ENCODE peak calls at places on chromosome 11, in five cellular contexts. E, C, G, I and M are unnamed samples.

GRCh38 chr11:77602385-77603105 is 12.8 kb downstream of the AQP11 start:
- DNase-seq in E (no peak), C (peak), G (peak), I (no peak), M (no peak)

GRCh38 chr11:57638005-57638760 is 11.5 kb downstream of the YPEL4 start:
- DNase-seq in E (peak), C (peak), G (peak), I (peak), M (peak)

GRCh38 chr11:17598700-17599459 is 51.8 kb downstream of the OTOG start:
- DNase-seq in E (peak), C (peak), G (peak), I (peak), M (peak)

GRCh38 chr11:111298466-111299110 is at the start of gene POU2AF3:
- DNase-seq in E (no peak), C (no peak), G (no peak), I (no peak), M (no peak)

GRCh38 chr11:27995082-27995481 is 112.9 kb downstream of the KIF18A start:
- DNase-seq in E (no peak), C (no peak), G (no peak), I (no peak), M (no peak)

GRCh38 chr11:60175860-60176275 is 7.0 kb downstream of the MS4A6A start:
- DNase-seq in E (no peak), C (no peak), G (no peak), I (no peak), M (no peak)

GRCh38 chr11:99519095-99519494 is 498.3 kb downstream of the CNTN5 start:
- DNase-seq in E (no peak), C (no peak), G (no peak), I (no peak), M (no peak)

GRCh38 chr11:111602865-111603632 is 800 bp downstream of the SIK2 start:
- DNase-seq in E (peak), C (no peak), G (peak), I (no peak), M (no peak)

GRCh38 chr11:111635706-111636045 is 33.4 kb downstream of the SIK2 start:
- DNase-seq in E (peak), C (no peak), G (no peak), I (no peak), M (peak)

GRCh38 chr11:72759468-72759867 is 7.3 kb upstream of the ARAP1 start:
- DNase-seq in E (no peak), C (no peak), G (no peak), I (no peak), M (no peak)

GRCh38 chr11:113971506-113972195 is 3.3 kb upstream of the HTR3A start:
- DNase-seq in E (no peak), C (no peak), G (no peak), I (no peak), M (no peak)

GRCh38 chr11:122076721-122077120 is 39.3 kb downstream of the BLID start:
- DNase-seq in E (no peak), C (no peak), G (no peak), I (no peak), M (peak)

GRCh38 chr11:122074022-122074421 is 42.0 kb downstream of the BLID start:
- DNase-seq in E (no peak), C (no peak), G (no peak), I (no peak), M (no peak)

GRCh38 chr11:122071680-122072321 is 44.2 kb downstream of the BLID start:
- DNase-seq in E (no peak), C (no peak), G (no peak), I (no peak), M (no peak)

GRCh38 chr11:122077459-122077858 is 38.6 kb downstream of the BLID start:
- DNase-seq in E (no peak), C (no peak), G (no peak), I (no peak), M (no peak)

GRCh38 chr11:122075016-122075415 is 41.0 kb downstream of the BLID start:
- DNase-seq in E (no peak), C (no peak), G (no peak), I (no peak), M (no peak)
- H3K27ac ChIP-seq in E (no peak), C (no peak), G (no peak), I (no peak), M (no peak)

GRCh38 chr11:92954003-92954402 is 15.4 kb upstream of the MTNR1B start:
- DNase-seq in E (no peak), C (no peak), G (no peak), I (no peak), M (no peak)
- H3K27ac ChIP-seq in E (no peak), C (no peak), G (no peak), I (no peak), M (no peak)

GRCh38 chr11:44437122-44437521 is 127.2 kb upstream of the ALX4 start:
- DNase-seq in E (no peak), C (no peak), G (no peak), I (no peak), M (no peak)
- H3K27ac ChIP-seq in E (no peak), C (no peak), G (no peak), I (no peak), M (no peak)

DNA sequence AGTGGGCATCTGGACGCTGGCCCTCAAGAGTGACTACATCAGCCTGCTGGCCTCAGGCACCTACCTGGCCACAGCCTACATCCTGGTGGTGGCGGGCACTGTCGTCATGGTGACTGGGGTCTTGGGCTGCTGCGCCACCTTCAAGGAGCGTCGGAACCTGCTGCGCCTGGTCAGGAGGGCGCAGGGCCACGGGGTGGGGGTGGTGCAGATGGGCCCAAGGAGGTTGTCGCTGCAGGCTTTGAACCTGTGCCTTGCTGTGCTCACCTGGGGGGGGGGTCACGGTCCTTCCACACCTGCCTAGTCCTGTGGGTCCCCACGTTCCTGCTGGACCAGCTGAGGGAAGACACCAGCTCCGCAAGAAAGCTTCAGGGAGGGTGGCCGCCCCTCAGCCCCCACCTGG is 3.5 kb downstream of the CD151 start:
- DNase-seq in E (no peak), C (no peak), G (no peak), I (no peak), M (no peak)
- H3K27ac ChIP-seq in E (no peak), C (peak), G (no peak), I (no peak), M (no peak)

DNA sequence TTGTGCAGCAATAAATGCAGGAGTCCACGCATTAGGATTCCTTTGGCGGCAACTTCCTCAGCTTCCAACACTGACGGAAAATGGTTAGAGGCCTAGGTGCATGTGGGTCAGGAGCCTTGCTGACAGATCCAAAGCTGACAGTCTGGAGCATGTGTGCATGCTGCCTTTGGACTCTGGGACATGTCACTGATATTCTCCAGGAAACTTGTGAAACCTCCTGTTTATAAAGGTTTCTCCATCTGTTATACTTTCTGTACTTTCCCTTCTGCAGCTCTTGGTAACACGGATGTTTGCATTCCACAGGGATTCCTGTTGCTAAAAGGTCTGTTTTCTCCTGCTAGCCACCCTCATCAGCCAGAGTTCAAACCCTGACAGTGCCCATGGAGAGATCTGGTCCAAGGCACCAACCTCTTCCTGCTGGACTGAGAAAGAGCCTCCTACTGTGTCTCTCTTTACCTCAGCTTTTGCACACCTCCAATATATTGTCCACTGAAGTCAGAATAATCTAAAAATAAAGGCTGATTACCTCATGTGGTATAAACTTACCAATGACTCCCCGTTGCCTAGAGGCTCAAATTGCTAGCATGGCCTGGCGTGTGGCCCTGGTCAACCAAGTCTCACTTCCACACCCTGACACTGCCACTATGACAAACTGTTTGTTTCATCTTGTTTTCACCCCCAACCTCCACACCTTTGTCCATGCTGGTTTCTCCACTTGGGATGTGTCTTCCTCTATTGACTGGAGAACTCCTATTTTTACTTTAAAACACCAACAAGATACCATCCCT is 31.1 kb upstream of the LYVE1 start:
- DNase-seq in E (no peak), C (no peak), G (peak), I (no peak), M (no peak)
- H3K27ac ChIP-seq in E (no peak), C (no peak), G (peak), I (no peak), M (peak)

DNA sequence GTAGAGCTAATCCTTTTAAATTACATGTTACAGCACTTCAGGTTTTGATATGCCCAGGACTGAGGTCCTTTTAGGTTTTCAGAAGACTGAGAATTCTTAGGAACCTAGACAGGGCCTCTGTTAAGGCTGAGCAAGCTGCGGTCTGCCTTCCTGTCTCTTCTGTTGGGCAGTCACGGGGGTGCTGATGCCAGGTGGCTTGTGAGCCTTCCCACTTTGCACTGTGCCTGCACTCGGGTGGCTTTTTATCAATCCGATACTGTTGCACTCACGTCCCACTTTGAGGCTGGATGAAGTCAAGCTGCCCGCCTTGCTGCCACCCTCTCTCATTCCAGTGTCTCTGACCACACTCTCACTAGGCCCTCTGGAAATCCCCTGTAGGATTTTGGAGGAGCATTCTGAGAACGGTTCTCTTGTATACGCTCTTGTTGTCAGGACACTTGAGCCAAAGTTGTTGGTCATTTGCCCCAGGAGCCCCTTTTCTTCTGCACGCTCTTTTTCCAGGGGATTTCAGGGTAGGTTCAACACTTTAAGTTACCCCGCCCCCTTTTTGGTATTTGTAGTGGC is 141.8 kb downstream of the TEAD1 start:
- DNase-seq in E (no peak), C (no peak), G (no peak), I (no peak), M (no peak)
- H3K27ac ChIP-seq in E (peak), C (peak), G (peak), I (no peak), M (no peak)

GRCh38 chr11:46364056-46364455 is 16.8 kb downstream of the DGKZ start:
- DNase-seq in E (no peak), C (no peak), G (no peak), I (no peak), M (no peak)
- H3K27ac ChIP-seq in E (no peak), C (no peak), G (no peak), I (no peak), M (peak)

GRCh38 chr11:74680035-74680671 is 51.1 kb downstream of the CHRDL2 start:
- DNase-seq in E (peak), C (no peak), G (no peak), I (no peak), M (no peak)

GRCh38 chr11:74679513-74679865 is 51.7 kb downstream of the CHRDL2 start:
- DNase-seq in E (peak), C (no peak), G (no peak), I (peak), M (no peak)

GRCh38 chr11:74682731-74683278 is 48.4 kb downstream of the CHRDL2 start:
- DNase-seq in E (no peak), C (no peak), G (no peak), I (no peak), M (no peak)

GRCh38 chr11:74681686-74682651 is 49.3 kb downstream of the CHRDL2 start:
- DNase-seq in E (peak), C (no peak), G (no peak), I (no peak), M (no peak)

DNA sequence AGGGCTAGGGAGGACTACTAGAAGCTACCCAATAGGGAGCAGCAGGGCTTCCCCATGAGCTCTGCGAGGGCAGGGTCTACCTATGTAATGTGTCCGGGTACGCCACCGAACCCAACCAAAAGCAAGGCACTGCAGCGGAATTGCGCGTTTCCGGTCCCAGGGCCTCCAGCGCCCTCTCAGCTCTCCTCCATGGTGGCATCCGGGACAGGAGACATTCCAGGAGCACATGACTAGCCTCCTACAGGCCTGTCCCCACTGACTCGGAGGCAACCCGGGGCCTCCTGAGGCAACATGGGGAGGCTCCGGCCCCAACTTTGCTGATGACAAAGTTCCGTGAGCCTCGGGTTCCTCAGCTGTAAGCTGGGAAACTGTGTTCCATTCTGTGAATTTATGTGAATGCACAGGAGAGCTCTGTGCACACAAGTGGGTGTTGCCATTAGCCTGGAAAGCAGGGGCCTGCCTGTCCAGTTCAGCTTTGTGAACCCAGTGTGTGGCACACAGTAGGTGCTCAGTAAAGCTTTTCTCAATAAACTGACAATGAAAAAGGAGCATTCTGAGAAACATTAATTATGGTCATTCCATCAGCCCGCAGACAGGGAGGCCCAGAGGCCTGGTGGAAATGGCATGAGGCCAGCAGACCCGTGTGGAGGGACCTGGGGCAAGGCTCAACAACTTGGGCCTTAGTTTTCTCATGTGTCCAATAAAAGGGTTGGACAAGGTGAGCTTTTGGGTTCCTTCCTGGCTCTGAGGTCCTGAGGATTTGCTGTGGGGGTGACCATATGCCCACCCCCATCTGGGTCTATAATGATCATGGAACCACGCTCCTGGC is 50.3 kb downstream of the CHRDL2 start:
- DNase-seq in E (peak), C (no peak), G (no peak), I (peak), M (no peak)
- H3K27ac ChIP-seq in E (peak), C (peak), G (no peak), I (no peak), M (no peak)

DNA sequence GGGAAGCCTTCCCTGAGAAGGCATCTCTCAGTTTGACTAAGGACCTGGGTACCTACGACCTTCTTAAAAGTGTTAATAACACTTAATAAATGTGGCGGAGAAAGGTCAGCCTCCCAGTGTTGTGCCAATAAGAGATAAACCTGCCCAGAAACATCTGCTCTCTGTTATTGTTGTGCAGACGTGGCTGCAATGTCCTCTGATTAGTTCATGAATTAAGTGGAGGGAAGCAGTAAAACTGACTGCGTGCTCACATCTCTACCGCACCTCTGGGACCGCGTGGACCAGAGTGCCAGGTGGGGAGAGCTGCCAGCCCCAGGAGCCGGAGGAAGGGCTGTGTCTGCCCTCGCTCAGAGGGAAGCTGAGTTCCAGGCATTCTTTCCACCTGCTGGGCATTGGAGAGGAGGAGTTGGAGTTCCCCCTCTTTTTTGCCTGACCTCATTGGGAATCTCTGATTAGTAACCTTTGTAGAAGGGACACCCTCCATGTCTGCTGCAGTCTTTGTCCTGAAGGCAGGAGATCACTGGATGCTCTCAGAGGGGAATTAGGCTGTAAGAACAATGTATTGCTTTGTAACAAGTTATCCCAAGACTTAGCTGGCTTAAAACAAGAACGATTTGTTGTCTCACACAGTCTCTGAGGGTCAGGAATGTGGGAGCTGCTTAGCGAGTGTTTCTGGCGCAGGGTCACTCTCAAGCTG is 247.8 kb upstream of the TBCEL start:
- DNase-seq in E (no peak), C (no peak), G (no peak), I (no peak), M (no peak)
- H3K27ac ChIP-seq in E (no peak), C (no peak), G (no peak), I (peak), M (no peak)

GRCh38 chr11:48170176-48170839 is 46.3 kb upstream of the OR4B1 start:
- DNase-seq in E (no peak), C (no peak), G (no peak), I (no peak), M (no peak)

GRCh38 chr11:48170840-48171233 is 45.8 kb upstream of the OR4B1 start:
- DNase-seq in E (no peak), C (no peak), G (peak), I (no peak), M (no peak)

GRCh38 chr11:48168815-48169214 is 47.8 kb upstream of the OR4B1 start:
- DNase-seq in E (no peak), C (no peak), G (no peak), I (no peak), M (no peak)

GRCh38 chr11:48169259-48169658 is 47.4 kb upstream of the OR4B1 start:
- DNase-seq in E (no peak), C (no peak), G (no peak), I (no peak), M (no peak)

GRCh38 chr11:48169706-48170105 is 46.9 kb upstream of the OR4B1 start:
- DNase-seq in E (no peak), C (no peak), G (no peak), I (no peak), M (no peak)
- H3K27ac ChIP-seq in E (peak), C (no peak), G (no peak), I (no peak), M (no peak)